ENCODE peak calls at places on chromosomes 2 and 18, in nine cellular contexts. B, H, X, A, V, G, R, W and U are unnamed samples.

GRCh38 chr2:227674485-227674884 is 7.9 kb downstream of the SCYGR5 start:
- DNase-seq in A (no peak), X (no peak), V (no peak), R (no peak), W (no peak), B (no peak), G (no peak), H (no peak), U (no peak)

GRCh38 chr2:232120911-232121310 is 159.4 kb downstream of the DIS3L2 start:
- DNase-seq in V (no peak), G (no peak), B (peak), H (no peak), X (no peak), A (no peak), R (no peak), W (no peak), U (peak)

GRCh38 chr2:40348665-40349064 is 103.2 kb downstream of the SLC8A1 start:
- DNase-seq in V (no peak), B (no peak), R (no peak), G (peak), W (no peak), H (no peak), X (peak), A (no peak), U (no peak)

GRCh38 chr18:74745658-74746403 is 148.2 kb downstream of the ZNF407 start:
- DNase-seq in A (peak), H (no peak), V (peak), W (no peak), X (no peak), R (peak), B (peak), G (peak), U (no peak)

GRCh38 chr2:50613161-50613560 is 418.8 kb downstream of the NRXN1 start:
- DNase-seq in X (no peak), A (no peak), V (no peak), G (peak), R (no peak), B (no peak), H (no peak), W (no peak), U (no peak)

GRCh38 chr2:37211939-37212338 is 15.6 kb downstream of the CEBPZOS start:
- DNase-seq in R (no peak), W (no peak), A (no peak), V (no peak), X (no peak), B (no peak), G (no peak), H (no peak), U (no peak)

GRCh38 chr2:127941461-127941860 is 55.7 kb upstream of the AMMECR1L start:
- DNase-seq in X (no peak), V (no peak), H (no peak), R (no peak), B (no peak), A (no peak), W (no peak), G (no peak), U (no peak)

GRCh38 chr2:80896576-80896975 is 592.0 kb upstream of the LRRTM1 start:
- DNase-seq in B (no peak), W (no peak), R (no peak), X (no peak), H (no peak), V (no peak), G (no peak), A (no peak), U (no peak)

GRCh38 chr2:128557841-128558241 is 239.2 kb upstream of the HS6ST1 start:
- DNase-seq in R (no peak), B (no peak), G (no peak), W (no peak), A (no peak), V (peak), H (no peak), X (peak), U (no peak)

GRCh38 chr18:49597152-49597551 is 35.3 kb downstream of the LIPG start:
- DNase-seq in H (no peak), R (no peak), V (no peak), B (no peak), X (no peak), G (peak), A (no peak), W (no peak), U (peak)

GRCh38 chr2:40346535-40347354 is 105.1 kb downstream of the SLC8A1 start:
- DNase-seq in V (no peak), X (no peak), H (no peak), G (no peak), B (peak), R (no peak), W (no peak), A (no peak), U (no peak)

GRCh38 chr2:43132523-43133301 is 93.7 kb downstream of the ZFP36L2 start:
- DNase-seq in B (no peak), W (no peak), V (no peak), R (no peak), A (no peak), H (no peak), X (no peak), G (no peak), U (no peak)

GRCh38 chr2:237500681-237501424 is 13.8 kb downstream of the MLPH start:
- DNase-seq in A (no peak), X (peak), W (no peak), B (peak), G (peak), H (no peak), R (peak), V (peak), U (no peak)

GRCh38 chr18:36809590-36810381 is 19.0 kb downstream of the TPGS2 start:
- DNase-seq in G (peak), A (peak), X (peak), V (peak), B (peak), R (peak), W (peak), H (peak), U (peak)

GRCh38 chr2:105806994-105807393 is 62.3 kb downstream of the NCK2 start:
- DNase-seq in B (no peak), R (no peak), X (no peak), V (no peak), A (no peak), H (no peak), G (no peak), W (no peak), U (no peak)

GRCh38 chr2:79855264-79856006 is 342.6 kb downstream of the CTNNA2 start:
- DNase-seq in X (no peak), A (no peak), H (no peak), R (peak), W (no peak), B (no peak), V (peak), G (no peak), U (peak)

GRCh38 chr18:37309059-37309458 is 256.5 kb downstream of the CELF4 start:
- DNase-seq in H (no peak), W (no peak), V (no peak), R (no peak), B (no peak), X (no peak), G (peak), A (peak), U (no peak)

GRCh38 chr2:120245520-120245835 is 7.2 kb upstream of the RALB start:
- DNase-seq in V (no peak), W (peak), R (no peak), G (no peak), H (no peak), A (peak), X (no peak), B (peak), U (peak)

GRCh38 chr18:57627488-57627887 is 5.9 kb upstream of the NARS1 start:
- DNase-seq in V (no peak), B (peak), W (no peak), A (no peak), R (no peak), H (no peak), X (no peak), G (peak), U (no peak)

GRCh38 chr2:139122711-139123158 is 342.5 kb upstream of the NXPH2 start:
- DNase-seq in R (no peak), A (no peak), G (peak), H (no peak), B (no peak), X (no peak), V (peak), W (no peak), U (no peak)